ENCODE peak calls at places on chromosomes 12 and 14, in eight cellular contexts. J is coronary artery, V is stomach, T is tibial artery, E is substantia nigra, I is left lung, N is fibroblast of lung, R is trophoblast cell. Q is an unnamed sample.

GRCh38 chr12:114895822-114896221 is 211.8 kb upstream of the TBX3 start:
- DNase-seq in J (no peak), V (no peak), T (no peak), E (no peak), I (no peak), N (peak), R (no peak), Q (no peak)

GRCh38 chr12:100445081-100445481 is 28.6 kb upstream of the NR1H4 start:
- DNase-seq in J (no peak), V (no peak), T (no peak), E (no peak), I (no peak), N (no peak), R (peak), Q (no peak)

GRCh38 chr12:127162307-127162706 is 1104.7 kb upstream of the TMEM132C start:
- DNase-seq in J (no peak), V (no peak), T (no peak), E (no peak), I (no peak), N (peak), R (no peak), Q (no peak)

GRCh38 chr14:21068521-21069387 is 1.4 kb upstream of the ARHGEF40 start:
- DNase-seq in J (no peak), V (peak), T (peak), E (peak), I (peak), N (peak), R (peak), Q (peak)

GRCh38 chr14:68469208-68469713 is 323.6 kb downstream of the ZFP36L1 start:
- DNase-seq in J (no peak), V (peak), T (no peak), E (no peak), I (no peak), N (no peak), R (no peak), Q (no peak)

GRCh38 chr12:126726481-126727217 is 1540.3 kb upstream of the TMEM132C start:
- DNase-seq in J (no peak), V (no peak), T (no peak), E (no peak), I (peak), N (no peak), R (no peak), Q (no peak)

GRCh38 chr12:57756406-57757341 is 1.8 kb downstream of the MARCHF9 start:
- DNase-seq in J (no peak), V (peak), T (no peak), E (no peak), I (peak), N (no peak), R (peak), Q (peak)

GRCh38 chr12:75505706-75506312 is 5.6 kb downstream of the KRR1 start:
- DNase-seq in J (no peak), V (no peak), T (no peak), E (no peak), I (no peak), N (no peak), R (peak), Q (no peak)

GRCh38 chr12:94147377-94147990 is 893 bp upstream of the PLXNC1 start:
- DNase-seq in J (no peak), V (no peak), T (no peak), E (no peak), I (no peak), N (no peak), R (no peak), Q (no peak)

GRCh38 chr12:57200497-57200896 is 16.1 kb upstream of the NXPH4 start:
- DNase-seq in J (no peak), V (no peak), T (no peak), E (no peak), I (no peak), N (no peak), R (no peak), Q (no peak)

GRCh38 chr14:75295061-75295461 is 16.4 kb downstream of the FOS start:
- DNase-seq in J (peak), V (peak), T (peak), E (no peak), I (peak), N (peak), R (peak), Q (peak)

GRCh38 chr12:82952946-82953345 is 266.2 kb downstream of the TMTC2 start:
- DNase-seq in J (no peak), V (no peak), T (no peak), E (no peak), I (no peak), N (no peak), R (peak), Q (no peak)

GRCh38 chr12:39892146-39892545 is 213.7 kb downstream of the SLC2A13 start:
- DNase-seq in J (no peak), V (no peak), T (peak), E (no peak), I (no peak), N (no peak), R (no peak), Q (no peak)

GRCh38 chr12:563250-563781 is 99.9 kb downstream of the NINJ2 start:
- DNase-seq in J (no peak), V (no peak), T (no peak), E (no peak), I (no peak), N (peak), R (no peak), Q (no peak)

GRCh38 chr14:39025810-39026627 is 77.0 kb downstream of the SEC23A start:
- DNase-seq in J (no peak), V (no peak), T (no peak), E (no peak), I (no peak), N (no peak), R (peak), Q (no peak)

GRCh38 chr14:104967414-104968152 is 10.6 kb downstream of the AHNAK2 start:
- DNase-seq in J (no peak), V (peak), T (peak), E (no peak), I (peak), N (peak), R (peak), Q (peak)

GRCh38 chr12:102344691-102345090 is 135.7 kb downstream of the IGF1 start:
- DNase-seq in J (no peak), V (no peak), T (no peak), E (no peak), I (no peak), N (no peak), R (peak), Q (no peak)

GRCh38 chr12:51246254-51246853 is 7.7 kb downstream of the DAZAP2 start:
- DNase-seq in J (no peak), V (no peak), T (no peak), E (no peak), I (no peak), N (peak), R (peak), Q (peak)

GRCh38 chr14:38065101-38065762 is 142.5 kb upstream of the SSTR1 start:
- DNase-seq in J (no peak), V (no peak), T (no peak), E (no peak), I (no peak), N (no peak), R (no peak), Q (no peak)

GRCh38 chr12:130101370-130101769 is 60.9 kb upstream of the FZD10 start:
- DNase-seq in J (no peak), V (no peak), T (no peak), E (no peak), I (no peak), N (no peak), R (peak), Q (no peak)

GRCh38 chr14:41350476-41350875 is 256.2 kb upstream of the LRFN5 start:
- DNase-seq in J (no peak), V (no peak), T (no peak), E (no peak), I (peak), N (no peak), R (no peak), Q (no peak)

GRCh38 chr14:101116065-101116464 is 212.5 kb upstream of the RTL1 start:
- DNase-seq in J (no peak), V (no peak), T (peak), E (no peak), I (no peak), N (no peak), R (no peak), Q (no peak)

GRCh38 chr12:48972213-48973021 is 882 bp upstream of the WNT10B start:
- DNase-seq in J (no peak), V (no peak), T (no peak), E (no peak), I (peak), N (peak), R (peak), Q (no peak)

GRCh38 chr12:61902403-61902802 is 357.8 kb upstream of the USP15 start:
- DNase-seq in J (no peak), V (no peak), T (no peak), E (no peak), I (no peak), N (no peak), R (no peak), Q (no peak)

DNA sequence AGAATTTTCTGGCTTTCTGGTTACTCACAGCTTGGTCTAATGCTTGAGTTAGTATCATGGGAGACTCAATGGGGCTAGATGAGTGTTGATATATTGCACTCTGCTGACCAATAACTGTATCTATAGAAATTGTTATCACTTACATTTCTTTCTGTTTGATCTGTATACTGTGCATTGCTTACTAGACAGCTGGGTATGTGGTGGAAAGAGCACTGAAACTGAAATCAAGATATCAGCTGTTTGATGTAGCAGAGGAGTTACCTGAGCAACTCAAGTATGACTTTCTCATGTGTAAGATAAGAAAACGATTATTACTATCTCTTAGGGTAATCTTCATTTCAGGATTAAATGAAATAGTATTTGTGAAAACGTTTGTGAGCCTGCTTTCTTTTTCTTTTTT is 183.0 kb downstream of the SLC15A5 start:
- DNase-seq in J (no peak), V (no peak), T (no peak), E (no peak), I (no peak), N (no peak), R (no peak), Q (no peak)
- H3K27ac ChIP-seq in J (no peak), V (no peak), T (no peak), E (no peak), I (no peak), N (no peak), R (no peak), Q (no peak)

GRCh38 chr12:124682425-124683329 is 115.3 kb upstream of the NCOR2 start:
- DNase-seq in J (no peak), V (no peak), T (no peak), E (no peak), I (no peak), N (no peak), R (no peak), Q (no peak)

GRCh38 chr12:124679533-124680371 is 112.3 kb upstream of the NCOR2 start:
- DNase-seq in J (peak), V (peak), T (peak), E (peak), I (no peak), N (no peak), R (peak), Q (no peak)

GRCh38 chr12:124681779-124682391 is 114.5 kb upstream of the NCOR2 start:
- DNase-seq in J (no peak), V (no peak), T (peak), E (no peak), I (no peak), N (peak), R (peak), Q (no peak)

GRCh38 chr12:124679047-124679446 is 111.6 kb upstream of the NCOR2 start:
- DNase-seq in J (no peak), V (no peak), T (no peak), E (no peak), I (no peak), N (no peak), R (no peak), Q (no peak)

DNA sequence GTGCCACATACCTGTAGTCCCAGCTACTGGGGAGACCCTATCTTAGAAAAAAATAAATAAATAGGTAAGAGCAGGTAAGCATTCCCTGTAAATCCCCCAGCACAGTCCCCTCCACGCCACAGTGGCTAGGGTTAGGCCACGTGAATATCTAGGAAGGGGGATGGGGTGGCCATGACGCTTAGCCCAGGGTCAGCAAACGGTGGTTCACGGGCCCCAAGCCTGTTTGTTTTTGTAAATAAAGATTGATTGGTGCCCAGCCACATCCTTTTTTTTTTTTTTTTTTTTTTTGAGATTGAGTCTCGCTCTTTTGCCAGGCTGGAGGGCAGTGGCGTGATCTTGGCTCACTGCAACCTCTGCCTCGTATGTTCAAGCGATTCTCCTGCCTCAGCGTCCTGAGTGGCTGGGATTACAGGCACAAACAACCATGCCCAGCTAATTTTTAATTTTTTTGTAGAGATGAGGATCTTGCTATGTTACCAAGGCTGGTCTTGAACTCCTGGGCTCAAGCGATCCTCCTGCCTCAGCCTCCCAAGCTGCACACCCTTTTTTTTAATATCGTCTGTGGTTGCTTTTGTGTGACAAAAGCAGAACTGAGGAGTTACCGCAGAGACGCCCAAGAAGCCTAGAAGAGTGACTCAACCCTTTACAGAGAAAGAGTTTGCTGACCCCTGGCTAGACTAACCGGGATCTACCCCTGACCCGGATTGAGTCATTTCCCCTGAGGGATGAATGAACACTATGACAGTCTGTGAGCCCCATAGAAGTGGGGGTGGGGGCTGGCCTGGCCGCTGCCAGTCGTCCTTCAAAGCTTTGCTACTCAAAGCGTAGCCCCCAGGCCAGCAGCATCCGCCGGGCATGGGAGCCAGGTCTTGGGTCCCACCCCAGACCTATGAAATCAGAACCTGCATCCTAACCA is 113.7 kb upstream of the NCOR2 start:
- DNase-seq in J (no peak), V (no peak), T (peak), E (no peak), I (no peak), N (peak), R (peak), Q (peak)
- H3K27ac ChIP-seq in J (no peak), V (no peak), T (peak), E (peak), I (peak), N (peak), R (peak), Q (peak)

GRCh38 chr12:96241484-96242256 is 47.5 kb downstream of the ELK3 start:
- DNase-seq in J (no peak), V (no peak), T (no peak), E (no peak), I (no peak), N (peak), R (peak), Q (no peak)

GRCh38 chr12:96240656-96241055 is 46.5 kb downstream of the ELK3 start:
- DNase-seq in J (no peak), V (no peak), T (no peak), E (no peak), I (no peak), N (peak), R (no peak), Q (no peak)

GRCh38 chr12:96240251-96240650 is 46.1 kb downstream of the ELK3 start:
- DNase-seq in J (no peak), V (no peak), T (no peak), E (no peak), I (no peak), N (no peak), R (no peak), Q (no peak)

GRCh38 chr12:96238336-96239031 is 44.3 kb downstream of the ELK3 start:
- DNase-seq in J (no peak), V (no peak), T (no peak), E (no peak), I (no peak), N (no peak), R (no peak), Q (no peak)

GRCh38 chr12:96239711-96240234 is 45.6 kb downstream of the ELK3 start:
- DNase-seq in J (no peak), V (no peak), T (no peak), E (no peak), I (no peak), N (no peak), R (no peak), Q (no peak)
- H3K27ac ChIP-seq in J (no peak), V (no peak), T (no peak), E (no peak), I (peak), N (peak), R (peak), Q (no peak)

DNA sequence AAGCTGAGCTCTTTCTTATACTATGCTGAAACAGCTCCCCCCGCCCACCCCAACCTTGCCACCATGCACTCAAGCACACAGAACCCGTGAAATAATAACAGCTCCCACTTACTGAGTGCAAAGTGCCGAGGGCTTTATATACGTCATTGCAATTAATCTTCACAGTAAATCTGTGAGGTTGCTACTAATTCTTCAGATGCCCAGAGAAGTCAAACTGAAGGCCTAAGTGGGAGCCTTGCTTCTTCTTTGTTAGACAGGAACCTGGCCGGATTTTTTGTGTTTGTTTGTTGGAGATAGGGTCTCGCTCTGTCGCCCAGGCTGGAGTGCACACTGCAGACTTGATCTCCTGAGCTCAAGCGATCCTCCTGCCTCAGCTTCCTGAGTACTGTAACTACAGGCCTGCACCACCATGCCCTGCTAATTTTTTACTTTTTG is 34.0 kb downstream of the VCPKMT start:
- DNase-seq in J (no peak), V (no peak), T (no peak), E (no peak), I (no peak), N (no peak), R (no peak), Q (no peak)
- H3K27ac ChIP-seq in J (no peak), V (peak), T (no peak), E (no peak), I (peak), N (no peak), R (peak), Q (peak)